ENCODE peak calls at places on chromosomes 12 and 14, in eight cellular contexts. One of them, this sample, is unnamed.
A peak's percentile ranks its signal among the peaks of the same experiment; 100 is the strongest.

GRCh38 chr12:132402831-132403416 is 73.5 kb upstream of the GALNT9 start:
- DNase-seq in T-helper 17 cell: no peak
- DNase-seq in progenitor cell of endocrine pancreas: no peak
- DNase-seq in astrocyte of the spinal cord: no peak
- DNase-seq in Peyer's patch: no peak
- DNase-seq in M059J: no peak
- DNase-seq in ELR: no peak
- DNase-seq in esophagus squamous epithelium: no peak
- DNase-seq in this sample: no peak

GRCh38 chr12:112978163-112979081 is at the start of gene OAS2:
- DNase-seq in Peyer's patch: peak; percentile 61
- DNase-seq in esophagus squamous epithelium: peak; percentile 34
- DNase-seq in M059J: peak; percentile 97
- DNase-seq in ELR: peak; percentile 86
- DNase-seq in T-helper 17 cell: peak; percentile 44
- DNase-seq in astrocyte of the spinal cord: peak; percentile 48
- DNase-seq in progenitor cell of endocrine pancreas: no peak
- DNase-seq in this sample: peak; percentile 80

GRCh38 chr12:111741235-111741812 is 25.4 kb upstream of the ALDH2 start:
- DNase-seq in Peyer's patch: no peak
- DNase-seq in M059J: no peak
- DNase-seq in T-helper 17 cell: no peak
- DNase-seq in astrocyte of the spinal cord: peak; percentile 32
- DNase-seq in ELR: no peak
- DNase-seq in progenitor cell of endocrine pancreas: no peak
- DNase-seq in esophagus squamous epithelium: no peak
- DNase-seq in this sample: no peak

GRCh38 chr14:60093606-60094005 is 1.9 kb downstream of the PCNX4 start:
- DNase-seq in Peyer's patch: no peak
- DNase-seq in astrocyte of the spinal cord: peak; percentile 28
- DNase-seq in ELR: peak; percentile 42
- DNase-seq in T-helper 17 cell: no peak
- DNase-seq in M059J: peak; percentile 14
- DNase-seq in progenitor cell of endocrine pancreas: no peak
- DNase-seq in esophagus squamous epithelium: no peak
- DNase-seq in this sample: no peak

GRCh38 chr12:131129839-131130238 is 176.1 kb downstream of the ADGRD1 start:
- DNase-seq in esophagus squamous epithelium: no peak
- DNase-seq in ELR: peak; percentile 14
- DNase-seq in T-helper 17 cell: no peak
- DNase-seq in M059J: peak; percentile 69
- DNase-seq in progenitor cell of endocrine pancreas: no peak
- DNase-seq in Peyer's patch: no peak
- DNase-seq in astrocyte of the spinal cord: no peak
- DNase-seq in this sample: no peak

GRCh38 chr12:21657336-21658077 is at the start of gene LDHB:
- DNase-seq in progenitor cell of endocrine pancreas: peak; percentile 94
- DNase-seq in ELR: peak; percentile 98
- DNase-seq in M059J: peak; percentile 91
- DNase-seq in T-helper 17 cell: peak; percentile 80
- DNase-seq in esophagus squamous epithelium: peak; percentile 60
- DNase-seq in astrocyte of the spinal cord: peak; percentile 98
- DNase-seq in Peyer's patch: peak; percentile 78
- DNase-seq in this sample: peak; percentile 76

GRCh38 chr12:104457746-104458644 is 1.2 kb downstream of the CHST11 start:
- DNase-seq in M059J: peak; percentile 28
- DNase-seq in Peyer's patch: peak; percentile 50
- DNase-seq in T-helper 17 cell: peak; percentile 44
- DNase-seq in astrocyte of the spinal cord: no peak
- DNase-seq in progenitor cell of endocrine pancreas: peak; percentile 19
- DNase-seq in esophagus squamous epithelium: no peak
- DNase-seq in ELR: peak; percentile 43
- DNase-seq in this sample: peak; percentile 47

GRCh38 chr14:99518441-99519346 is 37.5 kb downstream of the CCNK start:
- DNase-seq in M059J: peak; percentile 53
- DNase-seq in progenitor cell of endocrine pancreas: peak; percentile 83
- DNase-seq in ELR: peak; percentile 69
- DNase-seq in astrocyte of the spinal cord: peak; percentile 30
- DNase-seq in esophagus squamous epithelium: no peak
- DNase-seq in Peyer's patch: peak; percentile 89
- DNase-seq in T-helper 17 cell: peak; percentile 74
- DNase-seq in this sample: peak; percentile 65

GRCh38 chr14:69647216-69647615 is 35.8 kb downstream of the SUSD6 start:
- DNase-seq in progenitor cell of endocrine pancreas: no peak
- DNase-seq in T-helper 17 cell: no peak
- DNase-seq in ELR: peak; percentile 23
- DNase-seq in M059J: peak; percentile 49
- DNase-seq in Peyer's patch: no peak
- DNase-seq in astrocyte of the spinal cord: no peak
- DNase-seq in esophagus squamous epithelium: no peak
- DNase-seq in this sample: no peak

GRCh38 chr14:36771256-36771655 is 109.6 kb downstream of the PAX9 start:
- DNase-seq in astrocyte of the spinal cord: no peak
- DNase-seq in T-helper 17 cell: no peak
- DNase-seq in M059J: no peak
- DNase-seq in ELR: no peak
- DNase-seq in esophagus squamous epithelium: no peak
- DNase-seq in progenitor cell of endocrine pancreas: no peak
- DNase-seq in Peyer's patch: no peak
- DNase-seq in this sample: no peak

GRCh38 chr14:74978416-74978947 is 23.1 kb upstream of the PGF start:
- DNase-seq in M059J: peak; percentile 91
- DNase-seq in Peyer's patch: no peak
- DNase-seq in astrocyte of the spinal cord: peak; percentile 23
- DNase-seq in esophagus squamous epithelium: no peak
- DNase-seq in T-helper 17 cell: no peak
- DNase-seq in ELR: peak; percentile 96
- DNase-seq in progenitor cell of endocrine pancreas: no peak
- DNase-seq in this sample: no peak

GRCh38 chr12:111451649-111452129 is 46.0 kb downstream of the SH2B3 start:
- DNase-seq in Peyer's patch: no peak
- DNase-seq in esophagus squamous epithelium: no peak
- DNase-seq in M059J: peak; percentile 55
- DNase-seq in T-helper 17 cell: no peak
- DNase-seq in astrocyte of the spinal cord: peak; percentile 62
- DNase-seq in progenitor cell of endocrine pancreas: no peak
- DNase-seq in ELR: peak; percentile 74
- DNase-seq in this sample: peak; percentile 73

GRCh38 chr14:103460415-103460814 is 62.2 kb downstream of the CKB start:
- DNase-seq in T-helper 17 cell: no peak
- DNase-seq in progenitor cell of endocrine pancreas: no peak
- DNase-seq in Peyer's patch: no peak
- DNase-seq in M059J: no peak
- DNase-seq in ELR: no peak
- DNase-seq in esophagus squamous epithelium: no peak
- DNase-seq in astrocyte of the spinal cord: no peak
- DNase-seq in this sample: no peak

This sample was measured in immature natural killer cell.